ENCODE peak calls at places on chromosomes 7 and 10, in five cellular contexts. Y, I, O, X and J are unnamed samples.
A peak's percentile ranks its signal among the peaks of the same experiment; 100 is the strongest.

GRCh38 chr10:132421377-132422168 is 24.6 kb downstream of the PWWP2B start:
- DNase-seq in O (no peak), X (peak; percentile 65), I (peak; percentile 90), Y (peak; percentile 45), J (no peak)

GRCh38 chr7:57343901-57344622 is 105.9 kb upstream of the ZNF716 start:
- DNase-seq in X (no peak), Y (no peak), I (no peak), O (no peak), J (no peak)

GRCh38 chr10:70567603-70568002 is 34.9 kb downstream of the PRF1 start:
- DNase-seq in Y (no peak), I (no peak), O (no peak), X (no peak), J (no peak)

GRCh38 chr10:86646532-86646931 is 7.8 kb upstream of the OPN4 start:
- DNase-seq in X (no peak), Y (peak; percentile 17), I (peak; percentile 20), O (no peak), J (no peak)

GRCh38 chr7:127650842-127651555 is 995 bp upstream of the SND1 start:
- DNase-seq in Y (peak; percentile 62), X (no peak), I (no peak), O (no peak), J (no peak)

GRCh38 chr7:131959106-131959812 is 402.8 kb upstream of the PODXL start:
- DNase-seq in Y (no peak), O (no peak), X (no peak), I (no peak), J (no peak)

GRCh38 chr10:99595236-99595635 is 25.0 kb downstream of the SLC25A28 start:
- DNase-seq in Y (no peak), X (no peak), I (no peak), O (no peak), J (no peak)

GRCh38 chr7:12578930-12579640 is 8.6 kb downstream of the SCIN start:
- DNase-seq in X (no peak), I (no peak), Y (no peak), O (no peak), J (no peak)

GRCh38 chr10:48667960-48668541 is 16.6 kb upstream of the WDFY4 start:
- DNase-seq in I (no peak), X (no peak), O (no peak), Y (no peak), J (no peak)

GRCh38 chr7:30682131-30683083 is at the start of gene CRHR2:
- DNase-seq in X (no peak), Y (peak; percentile 94), I (no peak), O (peak; percentile 10), J (no peak)

GRCh38 chr7:7566651-7567611 is at the start of gene MIOS:
- DNase-seq in I (peak; percentile 90), Y (peak; percentile 100), O (peak; percentile 72), X (peak; percentile 81), J (no peak)

GRCh38 chr10:50679149-50679548 is 55.4 kb upstream of the SGMS1 start:
- DNase-seq in O (no peak), X (no peak), I (no peak), Y (no peak), J (no peak)

GRCh38 chr10:91901784-91902677 is 7.3 kb downstream of the FGFBP3 start:
- DNase-seq in O (peak; percentile 81), X (peak; percentile 93), Y (no peak), I (peak; percentile 49), J (peak; percentile 68)

GRCh38 chr10:92747600-92747999 is 57.8 kb downstream of the HHEX start:
- DNase-seq in X (no peak), I (no peak), O (no peak), Y (no peak), J (no peak)

GRCh38 chr10:42367532-42368230 is 270.7 kb downstream of the ZNF33B start:
- DNase-seq in I (no peak), X (peak; percentile 98), O (no peak), Y (peak; percentile 92), J (peak; percentile 16)

GRCh38 chr7:158022601-158023000 is 565.0 kb downstream of the PTPRN2 start:
- DNase-seq in O (no peak), I (peak; percentile 11), X (no peak), Y (no peak), J (no peak)

GRCh38 chr7:33076737-33077136 is 14.2 kb upstream of the NT5C3A start:
- DNase-seq in Y (no peak), X (peak; percentile 33), I (no peak), O (no peak), J (no peak)

GRCh38 chr10:59688921-59689351 is 20.7 kb downstream of the SLC16A9 start:
- DNase-seq in O (peak; percentile 31), I (no peak), X (peak; percentile 100), Y (no peak), J (no peak)

GRCh38 chr10:58894929-58895328 is 281.5 kb upstream of the PHYHIPL start:
- DNase-seq in X (no peak), O (no peak), I (no peak), Y (no peak), J (no peak)

DNA sequence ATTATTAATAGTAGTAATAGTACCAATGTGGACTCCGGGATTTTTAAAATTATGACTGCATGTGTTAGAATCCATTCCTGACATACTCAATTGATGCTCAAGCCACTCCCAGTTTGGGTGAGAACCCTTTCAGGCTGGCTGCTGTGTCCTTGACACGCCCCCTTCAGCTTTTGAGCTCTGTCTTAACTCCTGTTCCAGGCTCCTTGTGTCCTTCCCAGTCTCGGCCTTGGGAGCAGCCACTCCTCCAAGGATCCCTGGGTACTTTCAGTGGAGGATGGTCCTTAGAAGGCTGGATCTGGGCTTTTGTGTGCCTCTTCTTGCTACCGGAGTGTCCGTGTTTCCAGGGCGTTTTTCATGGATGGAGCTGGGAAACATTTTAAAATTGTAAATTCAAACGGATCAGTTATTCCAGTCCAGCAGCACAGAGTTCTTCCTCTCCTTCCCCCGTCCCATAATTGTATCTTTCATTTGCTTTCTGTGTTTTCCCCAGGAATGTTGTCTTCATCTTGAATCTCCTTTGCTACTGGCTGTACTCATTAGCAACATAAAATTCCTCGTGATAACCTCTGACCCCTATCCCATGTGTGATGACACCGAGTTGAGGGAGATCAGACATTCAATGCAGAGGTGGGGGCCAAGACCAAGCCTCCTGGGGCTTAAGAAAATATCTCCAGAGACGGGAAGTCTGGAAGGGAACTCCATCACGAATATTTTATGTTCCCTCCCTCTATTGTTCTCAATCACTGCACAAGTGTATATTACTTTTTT is 40.0 kb upstream of the PFKFB3 start:
- DNase-seq in Y (no peak), O (no peak), X (no peak), I (no peak), J (no peak)
- H3K4me3 ChIP-seq in Y (no peak overlapping the region), O (peak overlapping the region; percentile 82), X (no peak overlapping the region), I (peak overlapping the region; percentile 68), J (no peak overlapping the region)

DNA sequence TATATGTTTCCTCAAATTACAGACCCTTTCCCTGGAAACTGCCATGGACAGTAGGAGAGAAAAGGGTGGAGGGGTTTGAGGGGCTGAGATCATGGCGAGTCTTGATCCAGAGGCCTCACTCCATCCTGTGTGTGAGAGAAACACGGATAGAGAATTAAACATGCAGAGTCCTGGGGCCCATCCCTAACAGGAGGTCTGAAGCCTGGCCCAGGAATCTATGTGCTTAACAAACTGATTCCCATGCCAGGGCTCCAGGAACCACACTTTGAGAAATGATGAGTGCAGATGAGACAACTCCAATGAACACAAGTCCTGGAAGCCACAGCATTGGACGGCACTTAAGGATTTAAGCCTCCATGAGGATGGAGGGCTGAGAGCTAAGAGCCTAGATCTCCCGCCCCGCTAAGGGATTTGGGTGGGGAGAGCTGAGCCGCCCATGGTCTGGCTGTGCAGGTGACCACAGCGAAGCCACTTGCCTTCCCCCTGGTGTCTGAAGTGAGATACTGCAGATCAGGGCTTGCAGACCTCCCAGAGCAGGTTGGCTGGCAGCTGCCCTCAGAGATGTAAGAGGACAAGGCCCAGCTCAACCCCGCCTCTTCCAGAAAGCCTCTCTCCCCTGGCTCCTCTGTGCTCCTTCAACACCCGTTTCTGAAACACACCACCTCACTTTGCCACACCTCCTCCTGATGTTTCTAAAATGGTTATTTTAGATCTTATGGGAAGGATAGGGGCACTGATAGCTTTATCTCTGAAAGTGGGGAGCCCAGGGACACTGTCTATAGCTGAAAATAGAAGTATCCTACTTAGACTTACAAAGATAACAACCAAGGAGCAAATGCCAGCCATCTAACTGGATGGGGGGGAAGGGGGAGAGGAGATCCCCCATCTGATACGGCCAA is 24.8 kb upstream of the EIF5AL1 start:
- DNase-seq in I (peak; percentile 68), Y (peak; percentile 77), X (peak; percentile 97), O (peak; percentile 62), J (no peak)
- TF ChIP-seq CTCF in I (peak; percentile 85), Y (peak; percentile 73), X (peak; percentile 99), O (peak; percentile 70), J (peak; percentile 70)

GRCh38 chr10:27857616-27858015 is 112.0 kb upstream of the MKX start:
- DNase-seq in I (no peak), X (no peak), Y (no peak), O (no peak), J (no peak)
- H3K4me3 ChIP-seq in I (no peak overlapping the region), X (no peak overlapping the region), Y (no peak overlapping the region), O (no peak overlapping the region), J (no peak overlapping the region)

GRCh38 chr7:98187138-98187502 is 24.1 kb upstream of the BHLHA15 start:
- DNase-seq in I (no peak), X (no peak), O (no peak), Y (no peak), J (no peak)
- TF ChIP-seq CTCF in I (no peak), X (no peak), O (no peak), Y (no peak), J (no peak)

DNA sequence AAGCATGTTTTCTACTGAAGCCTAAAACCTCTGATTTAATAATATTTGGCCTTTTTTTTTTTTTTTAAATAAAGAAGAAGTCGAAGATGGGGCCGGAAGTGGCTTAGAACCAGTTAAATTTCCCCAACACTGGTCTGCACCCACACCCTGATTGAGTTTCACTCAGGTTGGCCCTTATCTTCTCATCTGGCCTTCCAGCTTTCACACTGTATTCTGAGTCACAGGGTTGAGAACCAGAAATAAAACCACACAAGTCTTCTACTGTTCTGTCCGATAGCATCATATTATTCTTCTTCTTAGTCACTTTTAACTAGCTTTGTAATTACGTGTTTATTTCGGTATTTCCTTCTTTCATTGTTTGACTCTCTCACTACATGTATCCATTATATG is 9.9 kb downstream of the ZNF365 start:
- DNase-seq in X (peak; percentile 100), Y (no peak), O (no peak), I (no peak), J (no peak)
- H3K4me3 ChIP-seq in X (peak overlapping the region; percentile 36), Y (peak overlapping the region; percentile 15), O (no peak overlapping the region), I (no peak overlapping the region), J (no peak overlapping the region)

GRCh38 chr10:3469639-3470020 is 297.0 kb upstream of the PITRM1 start:
- DNase-seq in Y (no peak), X (peak; percentile 45), O (no peak), I (no peak), J (no peak)

GRCh38 chr10:3465406-3465891 is 292.9 kb upstream of the PITRM1 start:
- DNase-seq in X (peak; percentile 59), Y (no peak), I (no peak), O (no peak), J (no peak)

GRCh38 chr10:3464760-3465405 is 292.3 kb upstream of the PITRM1 start:
- DNase-seq in I (no peak), Y (no peak), O (no peak), X (peak; percentile 25), J (no peak)

GRCh38 chr10:3468919-3469638 is 296.5 kb upstream of the PITRM1 start:
- DNase-seq in I (no peak), Y (no peak), X (peak; percentile 83), O (peak; percentile 71), J (peak; percentile 73)

GRCh38 chr10:3467052-3467906 is 294.7 kb upstream of the PITRM1 start:
- DNase-seq in I (peak; percentile 55), Y (no peak), O (peak; percentile 41), X (peak; percentile 86), J (peak; percentile 68)
- TF ChIP-seq CTCF in I (no peak), Y (peak; percentile 24), O (no peak), X (peak; percentile 77), J (peak; percentile 47)